ENCODE peak calls at places on chromosomes 16 and 17, in four cellular contexts. B, R, K and E are unnamed samples.

GRCh38 chr16:47848481-47849109 is 307.2 kb downstream of the ABCC12 start:
- DNase-seq in K (peak; percentile 72), B (no peak), R (no peak), E (no peak)

GRCh38 chr17:17970699-17971430 is 1.3 kb downstream of the TOM1L2 start:
- DNase-seq in R (no peak), B (no peak), K (no peak), E (no peak)

GRCh38 chr16:68234188-68235104 is 1.5 kb downstream of the ESRP2 start:
- DNase-seq in K (peak; percentile 73), R (no peak), B (peak; percentile 76), E (no peak)

GRCh38 chr17:70053241-70054234 is 21.5 kb upstream of the KCNJ16 start:
- DNase-seq in K (no peak), B (no peak), R (no peak), E (no peak)

GRCh38 chr17:42251115-42251514 is 25.1 kb downstream of the STAT5B start:
- DNase-seq in R (no peak), K (no peak), B (no peak), E (no peak)

GRCh38 chr16:890716-891352 is 80.0 kb downstream of the LMF1 start:
- DNase-seq in K (no peak), B (no peak), R (no peak), E (no peak)

GRCh38 chr16:75025766-75026165 is 26.9 kb downstream of the ZNRF1 start:
- DNase-seq in R (no peak), K (no peak), B (peak; percentile 26), E (no peak)

GRCh38 chr17:37261286-37261685 is 114.5 kb upstream of the C17orf78 start:
- DNase-seq in B (no peak), R (no peak), K (no peak), E (no peak)

GRCh38 chr16:89210904-89211515 is 6.5 kb upstream of the ZNF778 start:
- DNase-seq in K (no peak), B (no peak), R (no peak), E (no peak)

GRCh38 chr17:47873200-47874090 is 22.5 kb upstream of the SP6 start:
- DNase-seq in K (no peak), R (no peak), B (no peak), E (no peak)

GRCh38 chr17:19940722-19941464 is 36.7 kb downstream of the AKAP10 start:
- DNase-seq in R (no peak), K (peak; percentile 31), B (peak; percentile 12), E (no peak)

GRCh38 chr16:28569011-28569410 is 15.3 kb downstream of the SGF29 start:
- DNase-seq in K (no peak), B (no peak), R (no peak), E (no peak)

GRCh38 chr16:8756755-8757154 is 40.7 kb downstream of the TMEM186 start:
- DNase-seq in R (no peak), B (no peak), K (no peak), E (no peak)

GRCh38 chr17:50117202-50118040 is 12.5 kb downstream of the SAMD14 start:
- DNase-seq in K (no peak), B (no peak), R (peak; percentile 67), E (peak; percentile 72)

GRCh38 chr16:11303405-11304138 is 22.4 kb upstream of the PRM1 start:
- DNase-seq in R (no peak), B (no peak), K (no peak), E (no peak)

GRCh38 chr17:38561416-38562214 is 44.1 kb downstream of the SRCIN1 start:
- DNase-seq in R (no peak), K (no peak), B (no peak), E (no peak)

GRCh38 chr17:81170727-81171494 is 4.9 kb upstream of the AATK start:
- DNase-seq in B (no peak), K (no peak), R (no peak), E (no peak)

GRCh38 chr16:82639666-82640336 is 13.0 kb downstream of the CDH13 start:
- DNase-seq in B (peak; percentile 49), K (no peak), R (peak; percentile 58), E (peak; percentile 71)

GRCh38 chr17:80643700-80644099 is 99.1 kb downstream of the RPTOR start:
- DNase-seq in B (no peak), R (no peak), K (no peak), E (no peak)

GRCh38 chr17:80478487-80479245 is 2.3 kb upstream of the NPTX1 start:
- DNase-seq in K (no peak), R (no peak), B (no peak), E (no peak)

GRCh38 chr17:22409160-22409751 is 716.9 kb downstream of the KCNJ18 start:
- DNase-seq in B (no peak), K (no peak), R (no peak), E (no peak)

GRCh38 chr17:50630524-50631194 is 4.0 kb upstream of the ABCC3 start:
- DNase-seq in R (peak; percentile 73), K (no peak), B (peak; percentile 67), E (peak; percentile 63)

GRCh38 chr16:49181812-49182211 is 99.8 kb downstream of the CBLN1 start:
- DNase-seq in R (no peak), K (no peak), B (no peak), E (no peak)

GRCh38 chr17:32112416-32112815 is 29.9 kb upstream of the RHOT1 start:
- DNase-seq in B (no peak), R (no peak), K (no peak), E (peak; percentile 20)

GRCh38 chr17:15185625-15185991 is 79.5 kb downstream of the PMP22 start:
- DNase-seq in K (no peak), B (no peak), R (no peak), E (no peak)

GRCh38 chr16:56977823-56978430 is 11.4 kb upstream of the NLRC5 start:
- DNase-seq in K (no peak), B (no peak), R (no peak), E (no peak)

GRCh38 chr16:71698491-71698890 is 26.0 kb downstream of the PHLPP2 start:
- DNase-seq in B (no peak), K (no peak), R (no peak), E (no peak)

GRCh38 chr16:73020409-73020884 is 27.5 kb downstream of the ZFHX3 start:
- DNase-seq in R (no peak), B (peak; percentile 84), K (peak; percentile 58), E (no peak)